ENCODE peak calls at places on chromosomes 6 and 20, in ten cellular contexts. One of them, this sample, is unnamed.

GRCh38 chr6:34696189-34696738 is 303 bp downstream of the ILRUN start:
- DNase-seq in NCI-H446: peak
- DNase-seq in stimulated activated CD4-positive, alpha-beta T cell treated with anti-CD3 and anti-CD28 coated beads, Interleukin-4, amount 100 ng/mL, for 1 hour: no peak
- DNase-seq in M059J: peak
- DNase-seq in stimulated activated naive CD4-positive, alpha-beta T cell: no peak
- DNase-seq in right cardiac atrium: peak
- DNase-seq in fibroblast of mammary gland: peak
- DNase-seq in kidney glomerular epithelial cell: no peak
- DNase-seq in stimulated activated naive CD8-positive, alpha-beta T cell treated with anti-CD3 and anti-CD28 coated beads, Interleukin-15, Interleukin-2, amounts not matched to agents 100 U/mL and 50 U/mL, for 24 hours: no peak
- DNase-seq in activated CD4-positive, alpha-beta T cell treated with anti-CD3 and anti-CD28 coated beads for 1 hour: no peak
- DNase-seq in this sample: no peak

GRCh38 chr20:44208165-44208564 is 2.4 kb downstream of the OSER1 start:
- DNase-seq in NCI-H446: no peak
- DNase-seq in stimulated activated CD4-positive, alpha-beta T cell treated with anti-CD3 and anti-CD28 coated beads, Interleukin-4, amount 100 ng/mL, for 1 hour: no peak
- DNase-seq in M059J: no peak
- DNase-seq in stimulated activated naive CD4-positive, alpha-beta T cell: no peak
- DNase-seq in right cardiac atrium: no peak
- DNase-seq in fibroblast of mammary gland: no peak
- DNase-seq in kidney glomerular epithelial cell: no peak
- DNase-seq in stimulated activated naive CD8-positive, alpha-beta T cell treated with anti-CD3 and anti-CD28 coated beads, Interleukin-15, Interleukin-2, amounts not matched to agents 100 U/mL and 50 U/mL, for 24 hours: no peak
- DNase-seq in activated CD4-positive, alpha-beta T cell treated with anti-CD3 and anti-CD28 coated beads for 1 hour: no peak
- DNase-seq in this sample: no peak

GRCh38 chr6:129842881-129843409 is 18.2 kb downstream of the TMEM244 start:
- DNase-seq in NCI-H446: no peak
- DNase-seq in stimulated activated CD4-positive, alpha-beta T cell treated with anti-CD3 and anti-CD28 coated beads, Interleukin-4, amount 100 ng/mL, for 1 hour: no peak
- DNase-seq in M059J: no peak
- DNase-seq in stimulated activated naive CD4-positive, alpha-beta T cell: no peak
- DNase-seq in right cardiac atrium: no peak
- DNase-seq in fibroblast of mammary gland: no peak
- DNase-seq in kidney glomerular epithelial cell: no peak
- DNase-seq in stimulated activated naive CD8-positive, alpha-beta T cell treated with anti-CD3 and anti-CD28 coated beads, Interleukin-15, Interleukin-2, amounts not matched to agents 100 U/mL and 50 U/mL, for 24 hours: no peak
- DNase-seq in activated CD4-positive, alpha-beta T cell treated with anti-CD3 and anti-CD28 coated beads for 1 hour: no peak
- DNase-seq in this sample: no peak

GRCh38 chr20:59095140-59095539 is 52.6 kb upstream of the PRELID3B start:
- DNase-seq in NCI-H446: no peak
- DNase-seq in stimulated activated CD4-positive, alpha-beta T cell treated with anti-CD3 and anti-CD28 coated beads, Interleukin-4, amount 100 ng/mL, for 1 hour: no peak
- DNase-seq in M059J: no peak
- DNase-seq in stimulated activated naive CD4-positive, alpha-beta T cell: no peak
- DNase-seq in right cardiac atrium: no peak
- DNase-seq in fibroblast of mammary gland: no peak
- DNase-seq in kidney glomerular epithelial cell: no peak
- DNase-seq in stimulated activated naive CD8-positive, alpha-beta T cell treated with anti-CD3 and anti-CD28 coated beads, Interleukin-15, Interleukin-2, amounts not matched to agents 100 U/mL and 50 U/mL, for 24 hours: no peak
- DNase-seq in activated CD4-positive, alpha-beta T cell treated with anti-CD3 and anti-CD28 coated beads for 1 hour: no peak
- DNase-seq in this sample: no peak

GRCh38 chr6:11538049-11538798 is 675 bp downstream of the TMEM170B start:
- DNase-seq in NCI-H446: peak
- DNase-seq in stimulated activated CD4-positive, alpha-beta T cell treated with anti-CD3 and anti-CD28 coated beads, Interleukin-4, amount 100 ng/mL, for 1 hour: peak
- DNase-seq in M059J: peak
- DNase-seq in stimulated activated naive CD4-positive, alpha-beta T cell: peak
- DNase-seq in right cardiac atrium: peak
- DNase-seq in fibroblast of mammary gland: no peak
- DNase-seq in kidney glomerular epithelial cell: no peak
- DNase-seq in stimulated activated naive CD8-positive, alpha-beta T cell treated with anti-CD3 and anti-CD28 coated beads, Interleukin-15, Interleukin-2, amounts not matched to agents 100 U/mL and 50 U/mL, for 24 hours: peak
- DNase-seq in activated CD4-positive, alpha-beta T cell treated with anti-CD3 and anti-CD28 coated beads for 1 hour: peak
- DNase-seq in this sample: peak

GRCh38 chr6:84575264-84575663 is 189.1 kb downstream of the TBX18 start:
- DNase-seq in NCI-H446: no peak
- DNase-seq in stimulated activated CD4-positive, alpha-beta T cell treated with anti-CD3 and anti-CD28 coated beads, Interleukin-4, amount 100 ng/mL, for 1 hour: no peak
- DNase-seq in M059J: peak
- DNase-seq in stimulated activated naive CD4-positive, alpha-beta T cell: no peak
- DNase-seq in right cardiac atrium: no peak
- DNase-seq in fibroblast of mammary gland: peak
- DNase-seq in kidney glomerular epithelial cell: peak
- DNase-seq in stimulated activated naive CD8-positive, alpha-beta T cell treated with anti-CD3 and anti-CD28 coated beads, Interleukin-15, Interleukin-2, amounts not matched to agents 100 U/mL and 50 U/mL, for 24 hours: no peak
- DNase-seq in activated CD4-positive, alpha-beta T cell treated with anti-CD3 and anti-CD28 coated beads for 1 hour: no peak
- DNase-seq in this sample: peak

GRCh38 chr20:47189060-47189459 is 167.4 kb downstream of the ZMYND8 start:
- DNase-seq in NCI-H446: no peak
- DNase-seq in stimulated activated CD4-positive, alpha-beta T cell treated with anti-CD3 and anti-CD28 coated beads, Interleukin-4, amount 100 ng/mL, for 1 hour: no peak
- DNase-seq in M059J: no peak
- DNase-seq in stimulated activated naive CD4-positive, alpha-beta T cell: no peak
- DNase-seq in right cardiac atrium: no peak
- DNase-seq in fibroblast of mammary gland: no peak
- DNase-seq in kidney glomerular epithelial cell: no peak
- DNase-seq in stimulated activated naive CD8-positive, alpha-beta T cell treated with anti-CD3 and anti-CD28 coated beads, Interleukin-15, Interleukin-2, amounts not matched to agents 100 U/mL and 50 U/mL, for 24 hours: no peak
- DNase-seq in activated CD4-positive, alpha-beta T cell treated with anti-CD3 and anti-CD28 coated beads for 1 hour: no peak
- DNase-seq in this sample: no peak

GRCh38 chr20:16554766-16555543 is 18.3 kb downstream of the KIF16B start:
- DNase-seq in NCI-H446: no peak
- DNase-seq in stimulated activated CD4-positive, alpha-beta T cell treated with anti-CD3 and anti-CD28 coated beads, Interleukin-4, amount 100 ng/mL, for 1 hour: no peak
- DNase-seq in M059J: no peak
- DNase-seq in stimulated activated naive CD4-positive, alpha-beta T cell: no peak
- DNase-seq in right cardiac atrium: no peak
- DNase-seq in fibroblast of mammary gland: no peak
- DNase-seq in kidney glomerular epithelial cell: no peak
- DNase-seq in stimulated activated naive CD8-positive, alpha-beta T cell treated with anti-CD3 and anti-CD28 coated beads, Interleukin-15, Interleukin-2, amounts not matched to agents 100 U/mL and 50 U/mL, for 24 hours: no peak
- DNase-seq in activated CD4-positive, alpha-beta T cell treated with anti-CD3 and anti-CD28 coated beads for 1 hour: no peak
- DNase-seq in this sample: no peak

GRCh38 chr6:75932067-75932466 is 140.4 kb downstream of the IMPG1 start:
- DNase-seq in NCI-H446: peak
- DNase-seq in stimulated activated CD4-positive, alpha-beta T cell treated with anti-CD3 and anti-CD28 coated beads, Interleukin-4, amount 100 ng/mL, for 1 hour: no peak
- DNase-seq in M059J: peak
- DNase-seq in stimulated activated naive CD4-positive, alpha-beta T cell: no peak
- DNase-seq in right cardiac atrium: peak
- DNase-seq in fibroblast of mammary gland: peak
- DNase-seq in kidney glomerular epithelial cell: peak
- DNase-seq in stimulated activated naive CD8-positive, alpha-beta T cell treated with anti-CD3 and anti-CD28 coated beads, Interleukin-15, Interleukin-2, amounts not matched to agents 100 U/mL and 50 U/mL, for 24 hours: no peak
- DNase-seq in activated CD4-positive, alpha-beta T cell treated with anti-CD3 and anti-CD28 coated beads for 1 hour: no peak
- DNase-seq in this sample: no peak

GRCh38 chr6:124995645-124996325 is 33.5 kb downstream of the RNF217 start:
- DNase-seq in NCI-H446: no peak
- DNase-seq in stimulated activated CD4-positive, alpha-beta T cell treated with anti-CD3 and anti-CD28 coated beads, Interleukin-4, amount 100 ng/mL, for 1 hour: no peak
- DNase-seq in M059J: no peak
- DNase-seq in stimulated activated naive CD4-positive, alpha-beta T cell: no peak
- DNase-seq in right cardiac atrium: no peak
- DNase-seq in fibroblast of mammary gland: no peak
- DNase-seq in kidney glomerular epithelial cell: no peak
- DNase-seq in stimulated activated naive CD8-positive, alpha-beta T cell treated with anti-CD3 and anti-CD28 coated beads, Interleukin-15, Interleukin-2, amounts not matched to agents 100 U/mL and 50 U/mL, for 24 hours: no peak
- DNase-seq in activated CD4-positive, alpha-beta T cell treated with anti-CD3 and anti-CD28 coated beads for 1 hour: no peak
- DNase-seq in this sample: no peak

GRCh38 chr6:138372711-138373463 is 4.8 kb upstream of the SMIM28 start:
- DNase-seq in NCI-H446: no peak
- DNase-seq in stimulated activated CD4-positive, alpha-beta T cell treated with anti-CD3 and anti-CD28 coated beads, Interleukin-4, amount 100 ng/mL, for 1 hour: no peak
- DNase-seq in M059J: peak
- DNase-seq in stimulated activated naive CD4-positive, alpha-beta T cell: no peak
- DNase-seq in right cardiac atrium: no peak
- DNase-seq in fibroblast of mammary gland: peak
- DNase-seq in kidney glomerular epithelial cell: no peak
- DNase-seq in stimulated activated naive CD8-positive, alpha-beta T cell treated with anti-CD3 and anti-CD28 coated beads, Interleukin-15, Interleukin-2, amounts not matched to agents 100 U/mL and 50 U/mL, for 24 hours: no peak
- DNase-seq in activated CD4-positive, alpha-beta T cell treated with anti-CD3 and anti-CD28 coated beads for 1 hour: no peak
- DNase-seq in this sample: no peak

GRCh38 chr6:15996030-15996429 is 132.9 kb upstream of the MYLIP start:
- DNase-seq in NCI-H446: no peak
- DNase-seq in stimulated activated CD4-positive, alpha-beta T cell treated with anti-CD3 and anti-CD28 coated beads, Interleukin-4, amount 100 ng/mL, for 1 hour: no peak
- DNase-seq in M059J: peak
- DNase-seq in stimulated activated naive CD4-positive, alpha-beta T cell: no peak
- DNase-seq in right cardiac atrium: no peak
- DNase-seq in fibroblast of mammary gland: peak
- DNase-seq in kidney glomerular epithelial cell: no peak
- DNase-seq in stimulated activated naive CD8-positive, alpha-beta T cell treated with anti-CD3 and anti-CD28 coated beads, Interleukin-15, Interleukin-2, amounts not matched to agents 100 U/mL and 50 U/mL, for 24 hours: no peak
- DNase-seq in activated CD4-positive, alpha-beta T cell treated with anti-CD3 and anti-CD28 coated beads for 1 hour: no peak
- DNase-seq in this sample: no peak

GRCh38 chr6:5059036-5059896 is 25.9 kb upstream of the PPP1R3G start:
- DNase-seq in NCI-H446: no peak
- DNase-seq in stimulated activated CD4-positive, alpha-beta T cell treated with anti-CD3 and anti-CD28 coated beads, Interleukin-4, amount 100 ng/mL, for 1 hour: no peak
- DNase-seq in M059J: no peak
- DNase-seq in stimulated activated naive CD4-positive, alpha-beta T cell: no peak
- DNase-seq in right cardiac atrium: no peak
- DNase-seq in fibroblast of mammary gland: no peak
- DNase-seq in kidney glomerular epithelial cell: no peak
- DNase-seq in stimulated activated naive CD8-positive, alpha-beta T cell treated with anti-CD3 and anti-CD28 coated beads, Interleukin-15, Interleukin-2, amounts not matched to agents 100 U/mL and 50 U/mL, for 24 hours: no peak
- DNase-seq in activated CD4-positive, alpha-beta T cell treated with anti-CD3 and anti-CD28 coated beads for 1 hour: no peak
- DNase-seq in this sample: no peak

GRCh38 chr6:36624461-36625160 is 30.4 kb downstream of the SRSF3 start:
- DNase-seq in NCI-H446: no peak
- DNase-seq in stimulated activated CD4-positive, alpha-beta T cell treated with anti-CD3 and anti-CD28 coated beads, Interleukin-4, amount 100 ng/mL, for 1 hour: no peak
- DNase-seq in M059J: no peak
- DNase-seq in stimulated activated naive CD4-positive, alpha-beta T cell: no peak
- DNase-seq in right cardiac atrium: no peak
- DNase-seq in fibroblast of mammary gland: no peak
- DNase-seq in kidney glomerular epithelial cell: no peak
- DNase-seq in stimulated activated naive CD8-positive, alpha-beta T cell treated with anti-CD3 and anti-CD28 coated beads, Interleukin-15, Interleukin-2, amounts not matched to agents 100 U/mL and 50 U/mL, for 24 hours: no peak
- DNase-seq in activated CD4-positive, alpha-beta T cell treated with anti-CD3 and anti-CD28 coated beads for 1 hour: no peak
- DNase-seq in this sample: no peak

GRCh38 chr6:34572021-34572420 is 15.9 kb upstream of the SPDEF start:
- DNase-seq in NCI-H446: no peak
- DNase-seq in stimulated activated CD4-positive, alpha-beta T cell treated with anti-CD3 and anti-CD28 coated beads, Interleukin-4, amount 100 ng/mL, for 1 hour: no peak
- DNase-seq in M059J: no peak
- DNase-seq in stimulated activated naive CD4-positive, alpha-beta T cell: no peak
- DNase-seq in right cardiac atrium: no peak
- DNase-seq in fibroblast of mammary gland: no peak
- DNase-seq in kidney glomerular epithelial cell: no peak
- DNase-seq in stimulated activated naive CD8-positive, alpha-beta T cell treated with anti-CD3 and anti-CD28 coated beads, Interleukin-15, Interleukin-2, amounts not matched to agents 100 U/mL and 50 U/mL, for 24 hours: no peak
- DNase-seq in activated CD4-positive, alpha-beta T cell treated with anti-CD3 and anti-CD28 coated beads for 1 hour: no peak
- DNase-seq in this sample: no peak

GRCh38 chr6:52284131-52284459 is 447 bp downstream of the MCM3 start:
- DNase-seq in NCI-H446: peak
- DNase-seq in stimulated activated CD4-positive, alpha-beta T cell treated with anti-CD3 and anti-CD28 coated beads, Interleukin-4, amount 100 ng/mL, for 1 hour: no peak
- DNase-seq in M059J: peak
- DNase-seq in stimulated activated naive CD4-positive, alpha-beta T cell: peak
- DNase-seq in right cardiac atrium: peak
- DNase-seq in fibroblast of mammary gland: peak
- DNase-seq in kidney glomerular epithelial cell: no peak
- DNase-seq in stimulated activated naive CD8-positive, alpha-beta T cell treated with anti-CD3 and anti-CD28 coated beads, Interleukin-15, Interleukin-2, amounts not matched to agents 100 U/mL and 50 U/mL, for 24 hours: peak
- DNase-seq in activated CD4-positive, alpha-beta T cell treated with anti-CD3 and anti-CD28 coated beads for 1 hour: no peak
- DNase-seq in this sample: no peak

GRCh38 chr20:14295238-14295637 is 42.2 kb downstream of the FLRT3 start:
- DNase-seq in NCI-H446: no peak
- DNase-seq in stimulated activated CD4-positive, alpha-beta T cell treated with anti-CD3 and anti-CD28 coated beads, Interleukin-4, amount 100 ng/mL, for 1 hour: no peak
- DNase-seq in M059J: no peak
- DNase-seq in stimulated activated naive CD4-positive, alpha-beta T cell: no peak
- DNase-seq in right cardiac atrium: no peak
- DNase-seq in fibroblast of mammary gland: no peak
- DNase-seq in kidney glomerular epithelial cell: no peak
- DNase-seq in stimulated activated naive CD8-positive, alpha-beta T cell treated with anti-CD3 and anti-CD28 coated beads, Interleukin-15, Interleukin-2, amounts not matched to agents 100 U/mL and 50 U/mL, for 24 hours: no peak
- DNase-seq in activated CD4-positive, alpha-beta T cell treated with anti-CD3 and anti-CD28 coated beads for 1 hour: no peak
- DNase-seq in this sample: no peak

This sample was measured in GM06990.